ENCODE peak calls at places on chromosomes 2 and 18, in six cellular contexts. J is HCT116, G is GM12878, P is SK-N-SH, F is K562, L is H1. W is an unnamed sample.
A peak's percentile ranks its signal among the peaks of the same experiment; 100 is the strongest.

GRCh38 chr2:74003494-74004211 is 18.9 kb downstream of the TET3 start:
- DNase-seq in G (no peak), F (peak; percentile 87), P (peak; percentile 55), L (no peak), J (no peak), W (no peak)

GRCh38 chr2:180572346-180572745 is 408.1 kb upstream of the UBE2E3 start:
- DNase-seq in F (no peak), L (no peak), J (no peak), G (no peak), P (no peak), W (no peak)

GRCh38 chr2:183243760-183244159 is 119.5 kb downstream of the NUP35 start:
- DNase-seq in F (no peak), L (no peak), G (no peak), J (no peak), P (no peak), W (no peak)

GRCh38 chr2:101528501-101528900 is 53.6 kb upstream of the RFX8 start:
- DNase-seq in P (no peak), F (no peak), G (no peak), J (no peak), L (no peak), W (no peak)

GRCh38 chr2:210568108-210568507 is 11.7 kb downstream of the CPS1 start:
- DNase-seq in G (no peak), L (no peak), J (no peak), P (no peak), F (no peak), W (no peak)

GRCh38 chr2:74896232-74896631 is 62.2 kb upstream of the POLE4 start:
- DNase-seq in P (no peak), L (no peak), J (no peak), G (no peak), F (no peak), W (no peak)

GRCh38 chr2:147980940-147981339 is 39.6 kb downstream of the ORC4 start:
- DNase-seq in J (no peak), L (no peak), P (peak; percentile 10), G (no peak), F (no peak), W (no peak)

GRCh38 chr2:70084973-70085710 is 2.1 kb upstream of the PCBP1 start:
- DNase-seq in G (peak; percentile 76), L (peak; percentile 92), F (peak; percentile 84), P (no peak), J (peak; percentile 65), W (no peak)

GRCh38 chr18:35619468-35619867 is 37.9 kb downstream of the GALNT1 start:
- DNase-seq in P (no peak), L (no peak), F (no peak), G (no peak), J (no peak), W (no peak)

GRCh38 chr2:30776831-30777652 is 30.2 kb downstream of the CAPN13 start:
- DNase-seq in F (no peak), G (no peak), L (no peak), P (no peak), J (no peak), W (no peak)

GRCh38 chr2:134235771-134236170 is 18.1 kb upstream of the MGAT5 start:
- DNase-seq in J (no peak), G (no peak), F (no peak), L (no peak), P (no peak), W (no peak)

GRCh38 chr2:168127361-168127760 is 120.0 kb downstream of the STK39 start:
- DNase-seq in P (no peak), L (no peak), F (no peak), J (no peak), G (no peak), W (no peak)

GRCh38 chr2:136844546-136844945 is 79.2 kb downstream of the THSD7B start:
- DNase-seq in L (no peak), F (no peak), J (no peak), P (no peak), G (no peak), W (no peak)

GRCh38 chr2:120464448-120464931 is 118.6 kb downstream of the INHBB start:
- DNase-seq in L (no peak), J (no peak), G (no peak), P (no peak), F (no peak), W (no peak)

GRCh38 chr2:177393824-177394614 is 1.4 kb downstream of the AGPS start:
- DNase-seq in G (no peak), F (no peak), P (no peak), L (no peak), J (no peak), W (peak; percentile 26)

GRCh38 chr2:60354713-60355112 is 198.7 kb downstream of the BCL11A start:
- DNase-seq in J (no peak), F (no peak), L (no peak), P (no peak), G (no peak), W (no peak)

GRCh38 chr18:11883153-11883552 is 25.0 kb downstream of the MPPE1 start:
- DNase-seq in G (peak; percentile 38), L (no peak), F (no peak), J (no peak), P (no peak), W (no peak)

GRCh38 chr18:25704096-25704870 is 352.3 kb upstream of the ZNF521 start:
- DNase-seq in F (no peak), J (no peak), L (no peak), P (no peak), G (no peak), W (no peak)

GRCh38 chr2:229910147-229910831 is 11.5 kb downstream of the TRIP12 start:
- DNase-seq in L (no peak), J (no peak), F (no peak), P (no peak), G (no peak), W (no peak)

GRCh38 chr2:53787255-53787910 is 539 bp downstream of the ERLEC1 start:
- DNase-seq in J (no peak), G (no peak), F (no peak), L (no peak), P (peak; percentile 16), W (no peak)

GRCh38 chr2:121489944-121490585 is 40.6 kb upstream of the RNU4ATAC start:
- DNase-seq in P (no peak), J (no peak), G (no peak), F (no peak), L (no peak), W (no peak)

GRCh38 chr2:64283641-64284371 is 139.6 kb upstream of the PELI1 start:
- DNase-seq in G (peak; percentile 53), J (no peak), P (no peak), L (no peak), F (no peak), W (no peak)

GRCh38 chr18:9575558-9575957 is 38.8 kb downstream of the PPP4R1 start:
- DNase-seq in F (peak; percentile 98), G (no peak), L (no peak), P (peak; percentile 42), J (peak; percentile 89), W (peak; percentile 26)

GRCh38 chr2:43133336-43133707 is 93.1 kb downstream of the ZFP36L2 start:
- DNase-seq in G (no peak), L (no peak), F (no peak), P (peak; percentile 39), J (no peak), W (no peak)

DNA sequence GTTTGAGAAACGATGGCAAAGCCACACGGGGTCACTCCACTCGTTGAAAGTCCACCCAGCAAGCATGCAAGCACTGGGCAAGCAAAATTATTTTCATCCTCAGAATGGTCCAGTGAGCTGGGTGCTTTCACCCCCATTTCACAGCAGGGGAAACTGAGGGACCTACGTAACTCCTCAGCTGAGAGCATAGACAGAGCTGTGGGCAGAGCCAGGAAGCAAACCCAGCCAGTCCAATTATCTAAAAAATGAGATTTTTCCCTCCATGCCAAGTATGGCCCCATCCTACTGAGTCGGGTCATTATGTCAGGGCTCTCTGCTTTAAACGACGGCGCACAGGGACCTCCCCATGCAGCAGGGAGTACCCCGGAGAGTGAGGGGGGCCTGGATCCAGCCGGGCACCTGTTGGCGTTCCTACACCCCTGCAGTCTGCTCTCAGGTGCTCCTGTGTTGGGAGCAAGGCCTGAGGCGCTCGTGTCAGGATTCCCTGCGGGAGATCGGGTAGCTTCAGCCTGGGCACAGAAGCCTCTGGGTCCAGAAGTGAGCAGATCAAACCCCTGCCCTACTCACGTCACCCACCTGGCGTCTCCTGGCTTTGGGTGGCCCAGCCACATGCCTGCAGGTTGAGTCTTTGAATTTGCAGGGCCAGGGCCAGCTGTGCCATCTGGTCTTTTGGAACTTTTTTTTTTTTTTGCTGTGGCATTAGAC is 17.3 kb downstream of the TWIST2 start:
- DNase-seq in J (no peak), G (no peak), L (no peak), F (no peak), P (no peak), W (no peak)
- TF ChIP-seq JUND in J (no peak), G (no peak), L (no peak), F (no peak), P (no peak), W (no peak)

DNA sequence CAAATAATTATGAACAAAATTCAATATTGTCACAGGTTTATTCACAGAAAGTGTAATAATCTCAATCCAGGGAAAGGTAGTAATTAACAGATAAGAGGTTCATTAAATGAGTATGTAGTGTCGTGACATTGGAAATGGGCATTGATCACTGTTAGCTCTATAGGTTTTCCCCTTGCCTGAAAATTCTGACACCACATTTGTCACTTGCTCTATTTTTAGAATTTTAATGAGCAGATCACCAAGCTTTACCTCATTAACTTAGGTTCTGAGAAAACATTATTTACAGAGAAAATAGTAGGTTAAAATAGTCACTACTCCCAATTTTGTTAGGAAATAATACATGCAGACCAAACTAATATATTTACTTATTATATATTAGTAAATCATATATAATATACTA is 344.0 kb downstream of the DSC3 start:
- DNase-seq in G (no peak), F (no peak), P (no peak), J (no peak), L (no peak), W (no peak)
- TF ChIP-seq JUND in G (no peak), F (no peak), P (no peak), J (no peak), L (no peak), W (no peak)

DNA sequence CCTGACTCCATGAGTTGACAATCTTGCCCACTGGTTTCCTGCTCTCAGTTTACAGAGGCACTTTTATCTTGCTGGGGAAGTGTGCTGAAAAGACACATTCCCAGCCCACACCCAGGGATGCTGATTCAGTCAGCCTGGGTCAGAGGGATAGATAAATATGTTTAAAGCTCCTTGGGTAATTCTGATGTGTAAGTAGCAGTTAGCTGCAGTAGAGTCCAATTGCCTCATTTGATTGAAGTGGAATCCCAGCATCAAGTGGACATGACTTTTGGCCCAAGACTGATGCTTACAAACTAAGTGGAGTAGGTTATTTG is 29.4 kb downstream of the PSD4 start:
- DNase-seq in G (no peak), P (no peak), F (no peak), L (no peak), J (no peak), W (no peak)
- TF ChIP-seq JUND in G (no peak), P (no peak), F (no peak), L (no peak), J (no peak), W (no peak)

DNA sequence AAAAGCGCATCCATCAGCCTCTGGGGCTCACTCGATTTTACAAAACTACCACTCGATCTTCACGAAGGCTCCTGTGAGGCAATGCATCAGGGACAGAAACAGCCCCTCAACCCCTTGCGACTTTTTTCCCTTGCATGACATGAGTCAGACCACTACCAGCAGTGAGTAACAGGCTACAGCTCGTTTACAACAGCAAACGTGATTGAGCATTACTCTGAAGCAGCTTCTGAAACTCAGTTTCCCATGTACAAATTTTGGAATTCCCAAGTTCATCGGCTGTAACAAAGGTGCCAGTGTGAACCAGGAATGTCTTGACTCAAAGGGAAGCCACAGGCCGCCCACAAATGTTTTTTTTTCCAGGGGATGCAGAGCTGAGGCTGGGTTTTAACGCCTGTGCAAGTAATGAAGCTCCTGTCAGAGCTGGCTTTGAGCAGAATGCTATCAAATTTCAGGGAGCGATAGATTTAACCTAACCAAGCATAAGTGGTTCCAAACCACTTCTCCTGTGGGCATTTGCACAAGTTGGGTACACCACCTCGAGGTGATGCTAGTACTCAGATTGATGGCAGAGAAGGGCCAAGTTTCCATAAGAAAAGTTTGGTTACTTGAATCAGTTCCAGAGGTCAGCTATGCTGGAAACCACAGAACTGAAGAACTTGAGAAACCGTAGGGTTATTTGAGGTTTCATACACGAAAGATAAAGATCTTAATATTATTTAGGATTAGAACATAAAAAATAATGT is 238.4 kb upstream of the SOX11 start:
- DNase-seq in F (no peak), J (no peak), P (no peak), G (no peak), L (no peak), W (no peak)
- TF ChIP-seq JUND in F (no peak), J (no peak), P (no peak), G (no peak), L (no peak), W (no peak)

W was measured in T47D.